ENCODE peak calls at places on chromosomes 16 and 17, in nine cellular contexts. One of them, this sample, is unnamed.

GRCh38 chr17:38579934-38580333 is 25.8 kb downstream of the SRCIN1 start:
- DNase-seq in endothelial cell: peak
- DNase-seq in stimulated activated CD4-positive, alpha-beta T cell treated with anti-CD3 and anti-CD28 coated beads, TNF-alpha, amount 100 ng/mL, for 24 hours: no peak
- DNase-seq in GM19239: no peak
- DNase-seq in activated CD8-positive, alpha-beta memory T cell treated with anti-CD3 and anti-CD28 coated beads for 1 hour: no peak
- DNase-seq in NCI-H1048: no peak
- DNase-seq in ovary: no peak
- DNase-seq in heart left ventricle: peak
- DNase-seq in HEK293T: peak
- DNase-seq in this sample: no peak

GRCh38 chr17:66941249-66941648 is 23.3 kb upstream of the CACNG4 start:
- DNase-seq in endothelial cell: no peak
- DNase-seq in stimulated activated CD4-positive, alpha-beta T cell treated with anti-CD3 and anti-CD28 coated beads, TNF-alpha, amount 100 ng/mL, for 24 hours: no peak
- DNase-seq in GM19239: no peak
- DNase-seq in activated CD8-positive, alpha-beta memory T cell treated with anti-CD3 and anti-CD28 coated beads for 1 hour: no peak
- DNase-seq in NCI-H1048: no peak
- DNase-seq in ovary: no peak
- DNase-seq in heart left ventricle: no peak
- DNase-seq in HEK293T: no peak
- DNase-seq in this sample: no peak

GRCh38 chr17:47821031-47821423 is 567 bp downstream of the OSBPL7 start:
- DNase-seq in endothelial cell: no peak
- DNase-seq in stimulated activated CD4-positive, alpha-beta T cell treated with anti-CD3 and anti-CD28 coated beads, TNF-alpha, amount 100 ng/mL, for 24 hours: no peak
- DNase-seq in GM19239: no peak
- DNase-seq in activated CD8-positive, alpha-beta memory T cell treated with anti-CD3 and anti-CD28 coated beads for 1 hour: no peak
- DNase-seq in NCI-H1048: no peak
- DNase-seq in ovary: no peak
- DNase-seq in heart left ventricle: no peak
- DNase-seq in HEK293T: no peak
- DNase-seq in this sample: no peak

GRCh38 chr16:57807252-57807967 is 5.1 kb upstream of the KIFC3 start:
- DNase-seq in endothelial cell: no peak
- DNase-seq in stimulated activated CD4-positive, alpha-beta T cell treated with anti-CD3 and anti-CD28 coated beads, TNF-alpha, amount 100 ng/mL, for 24 hours: no peak
- DNase-seq in GM19239: no peak
- DNase-seq in activated CD8-positive, alpha-beta memory T cell treated with anti-CD3 and anti-CD28 coated beads for 1 hour: no peak
- DNase-seq in NCI-H1048: no peak
- DNase-seq in ovary: peak
- DNase-seq in heart left ventricle: no peak
- DNase-seq in HEK293T: no peak
- DNase-seq in this sample: no peak

GRCh38 chr17:17165666-17166308 is 40.3 kb downstream of the PLD6 start:
- DNase-seq in endothelial cell: no peak
- DNase-seq in stimulated activated CD4-positive, alpha-beta T cell treated with anti-CD3 and anti-CD28 coated beads, TNF-alpha, amount 100 ng/mL, for 24 hours: no peak
- DNase-seq in GM19239: no peak
- DNase-seq in activated CD8-positive, alpha-beta memory T cell treated with anti-CD3 and anti-CD28 coated beads for 1 hour: no peak
- DNase-seq in NCI-H1048: no peak
- DNase-seq in ovary: no peak
- DNase-seq in heart left ventricle: no peak
- DNase-seq in HEK293T: no peak
- DNase-seq in this sample: no peak

GRCh38 chr16:72162105-72162680 is 9.8 kb downstream of the PMFBP1 start:
- DNase-seq in endothelial cell: no peak
- DNase-seq in stimulated activated CD4-positive, alpha-beta T cell treated with anti-CD3 and anti-CD28 coated beads, TNF-alpha, amount 100 ng/mL, for 24 hours: no peak
- DNase-seq in GM19239: no peak
- DNase-seq in activated CD8-positive, alpha-beta memory T cell treated with anti-CD3 and anti-CD28 coated beads for 1 hour: no peak
- DNase-seq in NCI-H1048: no peak
- DNase-seq in ovary: no peak
- DNase-seq in heart left ventricle: no peak
- DNase-seq in HEK293T: no peak
- DNase-seq in this sample: no peak

GRCh38 chr17:81331527-81332043 is 36.5 kb upstream of the SLC38A10 start:
- DNase-seq in endothelial cell: no peak
- DNase-seq in stimulated activated CD4-positive, alpha-beta T cell treated with anti-CD3 and anti-CD28 coated beads, TNF-alpha, amount 100 ng/mL, for 24 hours: no peak
- DNase-seq in GM19239: no peak
- DNase-seq in activated CD8-positive, alpha-beta memory T cell treated with anti-CD3 and anti-CD28 coated beads for 1 hour: no peak
- DNase-seq in NCI-H1048: no peak
- DNase-seq in ovary: no peak
- DNase-seq in heart left ventricle: no peak
- DNase-seq in HEK293T: no peak
- DNase-seq in this sample: no peak

GRCh38 chr16:30113031-30113710 is at the start of gene GDPD3:
- DNase-seq in endothelial cell: no peak
- DNase-seq in stimulated activated CD4-positive, alpha-beta T cell treated with anti-CD3 and anti-CD28 coated beads, TNF-alpha, amount 100 ng/mL, for 24 hours: no peak
- DNase-seq in GM19239: no peak
- DNase-seq in activated CD8-positive, alpha-beta memory T cell treated with anti-CD3 and anti-CD28 coated beads for 1 hour: no peak
- DNase-seq in NCI-H1048: no peak
- DNase-seq in ovary: no peak
- DNase-seq in heart left ventricle: peak
- DNase-seq in HEK293T: no peak
- DNase-seq in this sample: no peak

GRCh38 chr17:70295732-70296131 is 126.4 kb downstream of the KCNJ2 start:
- DNase-seq in endothelial cell: no peak
- DNase-seq in stimulated activated CD4-positive, alpha-beta T cell treated with anti-CD3 and anti-CD28 coated beads, TNF-alpha, amount 100 ng/mL, for 24 hours: no peak
- DNase-seq in GM19239: no peak
- DNase-seq in activated CD8-positive, alpha-beta memory T cell treated with anti-CD3 and anti-CD28 coated beads for 1 hour: no peak
- DNase-seq in NCI-H1048: no peak
- DNase-seq in ovary: no peak
- DNase-seq in heart left ventricle: peak
- DNase-seq in HEK293T: no peak
- DNase-seq in this sample: no peak

GRCh38 chr17:54933921-54934320 is 33.3 kb downstream of the TOM1L1 start:
- DNase-seq in endothelial cell: no peak
- DNase-seq in stimulated activated CD4-positive, alpha-beta T cell treated with anti-CD3 and anti-CD28 coated beads, TNF-alpha, amount 100 ng/mL, for 24 hours: no peak
- DNase-seq in GM19239: no peak
- DNase-seq in activated CD8-positive, alpha-beta memory T cell treated with anti-CD3 and anti-CD28 coated beads for 1 hour: no peak
- DNase-seq in NCI-H1048: no peak
- DNase-seq in ovary: no peak
- DNase-seq in heart left ventricle: no peak
- DNase-seq in HEK293T: no peak
- DNase-seq in this sample: no peak

GRCh38 chr17:73050797-73051196 is 41.7 kb downstream of the SLC39A11 start:
- DNase-seq in endothelial cell: no peak
- DNase-seq in stimulated activated CD4-positive, alpha-beta T cell treated with anti-CD3 and anti-CD28 coated beads, TNF-alpha, amount 100 ng/mL, for 24 hours: no peak
- DNase-seq in GM19239: no peak
- DNase-seq in activated CD8-positive, alpha-beta memory T cell treated with anti-CD3 and anti-CD28 coated beads for 1 hour: no peak
- DNase-seq in NCI-H1048: no peak
- DNase-seq in ovary: no peak
- DNase-seq in heart left ventricle: no peak
- DNase-seq in HEK293T: no peak
- DNase-seq in this sample: no peak

GRCh38 chr17:225551-225950 is 44.1 kb upstream of the DOC2B start:
- DNase-seq in endothelial cell: no peak
- DNase-seq in stimulated activated CD4-positive, alpha-beta T cell treated with anti-CD3 and anti-CD28 coated beads, TNF-alpha, amount 100 ng/mL, for 24 hours: no peak
- DNase-seq in GM19239: no peak
- DNase-seq in activated CD8-positive, alpha-beta memory T cell treated with anti-CD3 and anti-CD28 coated beads for 1 hour: no peak
- DNase-seq in NCI-H1048: no peak
- DNase-seq in ovary: peak
- DNase-seq in heart left ventricle: no peak
- DNase-seq in HEK293T: no peak
- DNase-seq in this sample: no peak

GRCh38 chr17:82983510-82984248 is 95.7 kb upstream of the METRNL start:
- DNase-seq in endothelial cell: no peak
- DNase-seq in stimulated activated CD4-positive, alpha-beta T cell treated with anti-CD3 and anti-CD28 coated beads, TNF-alpha, amount 100 ng/mL, for 24 hours: no peak
- DNase-seq in GM19239: no peak
- DNase-seq in activated CD8-positive, alpha-beta memory T cell treated with anti-CD3 and anti-CD28 coated beads for 1 hour: no peak
- DNase-seq in NCI-H1048: no peak
- DNase-seq in ovary: no peak
- DNase-seq in heart left ventricle: no peak
- DNase-seq in HEK293T: no peak
- DNase-seq in this sample: no peak

GRCh38 chr16:56995136-56995805 is 5.9 kb downstream of the NLRC5 start:
- DNase-seq in endothelial cell: no peak
- DNase-seq in stimulated activated CD4-positive, alpha-beta T cell treated with anti-CD3 and anti-CD28 coated beads, TNF-alpha, amount 100 ng/mL, for 24 hours: no peak
- DNase-seq in GM19239: no peak
- DNase-seq in activated CD8-positive, alpha-beta memory T cell treated with anti-CD3 and anti-CD28 coated beads for 1 hour: no peak
- DNase-seq in NCI-H1048: no peak
- DNase-seq in ovary: no peak
- DNase-seq in heart left ventricle: no peak
- DNase-seq in HEK293T: no peak
- DNase-seq in this sample: no peak

GRCh38 chr17:8997994-8998628 is 23.2 kb upstream of the NTN1 start:
- DNase-seq in endothelial cell: peak
- DNase-seq in stimulated activated CD4-positive, alpha-beta T cell treated with anti-CD3 and anti-CD28 coated beads, TNF-alpha, amount 100 ng/mL, for 24 hours: peak
- DNase-seq in GM19239: peak
- DNase-seq in activated CD8-positive, alpha-beta memory T cell treated with anti-CD3 and anti-CD28 coated beads for 1 hour: peak
- DNase-seq in NCI-H1048: peak
- DNase-seq in ovary: no peak
- DNase-seq in heart left ventricle: peak
- DNase-seq in HEK293T: peak
- DNase-seq in this sample: peak

GRCh38 chr16:64311241-64311640 is 810.6 kb downstream of the CDH11 start:
- DNase-seq in endothelial cell: no peak
- DNase-seq in stimulated activated CD4-positive, alpha-beta T cell treated with anti-CD3 and anti-CD28 coated beads, TNF-alpha, amount 100 ng/mL, for 24 hours: no peak
- DNase-seq in GM19239: no peak
- DNase-seq in activated CD8-positive, alpha-beta memory T cell treated with anti-CD3 and anti-CD28 coated beads for 1 hour: no peak
- DNase-seq in NCI-H1048: no peak
- DNase-seq in ovary: no peak
- DNase-seq in heart left ventricle: no peak
- DNase-seq in HEK293T: no peak
- DNase-seq in this sample: no peak

GRCh38 chr16:80040814-80041213 is 440.3 kb upstream of the MAF start:
- DNase-seq in endothelial cell: no peak
- DNase-seq in stimulated activated CD4-positive, alpha-beta T cell treated with anti-CD3 and anti-CD28 coated beads, TNF-alpha, amount 100 ng/mL, for 24 hours: no peak
- DNase-seq in GM19239: no peak
- DNase-seq in activated CD8-positive, alpha-beta memory T cell treated with anti-CD3 and anti-CD28 coated beads for 1 hour: no peak
- DNase-seq in NCI-H1048: no peak
- DNase-seq in ovary: no peak
- DNase-seq in heart left ventricle: no peak
- DNase-seq in HEK293T: no peak
- DNase-seq in this sample: no peak

GRCh38 chr16:1532081-1532760 is 1.2 kb upstream of the TMEM204 start:
- DNase-seq in endothelial cell: no peak
- DNase-seq in stimulated activated CD4-positive, alpha-beta T cell treated with anti-CD3 and anti-CD28 coated beads, TNF-alpha, amount 100 ng/mL, for 24 hours: no peak
- DNase-seq in GM19239: no peak
- DNase-seq in activated CD8-positive, alpha-beta memory T cell treated with anti-CD3 and anti-CD28 coated beads for 1 hour: no peak
- DNase-seq in NCI-H1048: no peak
- DNase-seq in ovary: peak
- DNase-seq in heart left ventricle: peak
- DNase-seq in HEK293T: no peak
- DNase-seq in this sample: no peak

GRCh38 chr16:24729967-24730815 is 740 bp downstream of the TNRC6A start:
- DNase-seq in endothelial cell: peak
- DNase-seq in stimulated activated CD4-positive, alpha-beta T cell treated with anti-CD3 and anti-CD28 coated beads, TNF-alpha, amount 100 ng/mL, for 24 hours: no peak
- DNase-seq in GM19239: peak
- DNase-seq in activated CD8-positive, alpha-beta memory T cell treated with anti-CD3 and anti-CD28 coated beads for 1 hour: no peak
- DNase-seq in NCI-H1048: no peak
- DNase-seq in ovary: peak
- DNase-seq in heart left ventricle: peak
- DNase-seq in HEK293T: peak
- DNase-seq in this sample: peak

GRCh38 chr17:50139950-50140885 is 10.3 kb upstream of the SAMD14 start:
- DNase-seq in endothelial cell: peak
- DNase-seq in stimulated activated CD4-positive, alpha-beta T cell treated with anti-CD3 and anti-CD28 coated beads, TNF-alpha, amount 100 ng/mL, for 24 hours: peak
- DNase-seq in GM19239: peak
- DNase-seq in activated CD8-positive, alpha-beta memory T cell treated with anti-CD3 and anti-CD28 coated beads for 1 hour: peak
- DNase-seq in NCI-H1048: no peak
- DNase-seq in ovary: peak
- DNase-seq in heart left ventricle: peak
- DNase-seq in HEK293T: peak
- DNase-seq in this sample: peak

GRCh38 chr17:61846976-61847375 is 16.4 kb downstream of the BRIP1 start:
- DNase-seq in endothelial cell: no peak
- DNase-seq in stimulated activated CD4-positive, alpha-beta T cell treated with anti-CD3 and anti-CD28 coated beads, TNF-alpha, amount 100 ng/mL, for 24 hours: no peak
- DNase-seq in GM19239: no peak
- DNase-seq in activated CD8-positive, alpha-beta memory T cell treated with anti-CD3 and anti-CD28 coated beads for 1 hour: no peak
- DNase-seq in NCI-H1048: no peak
- DNase-seq in ovary: no peak
- DNase-seq in heart left ventricle: no peak
- DNase-seq in HEK293T: no peak
- DNase-seq in this sample: no peak

GRCh38 chr17:42673885-42674754 is 2.7 kb downstream of the PLEKHH3 start:
- DNase-seq in endothelial cell: peak
- DNase-seq in stimulated activated CD4-positive, alpha-beta T cell treated with anti-CD3 and anti-CD28 coated beads, TNF-alpha, amount 100 ng/mL, for 24 hours: no peak
- DNase-seq in GM19239: peak
- DNase-seq in activated CD8-positive, alpha-beta memory T cell treated with anti-CD3 and anti-CD28 coated beads for 1 hour: no peak
- DNase-seq in NCI-H1048: no peak
- DNase-seq in ovary: peak
- DNase-seq in heart left ventricle: peak
- DNase-seq in HEK293T: peak
- DNase-seq in this sample: no peak

GRCh38 chr17:4576729-4577322 is 7.5 kb upstream of the SMTNL2 start:
- DNase-seq in endothelial cell: no peak
- DNase-seq in stimulated activated CD4-positive, alpha-beta T cell treated with anti-CD3 and anti-CD28 coated beads, TNF-alpha, amount 100 ng/mL, for 24 hours: no peak
- DNase-seq in GM19239: no peak
- DNase-seq in activated CD8-positive, alpha-beta memory T cell treated with anti-CD3 and anti-CD28 coated beads for 1 hour: no peak
- DNase-seq in NCI-H1048: no peak
- DNase-seq in ovary: no peak
- DNase-seq in heart left ventricle: no peak
- DNase-seq in HEK293T: no peak
- DNase-seq in this sample: no peak

GRCh38 chr16:84982434-84982833 is 28.9 kb downstream of the ZDHHC7 start:
- DNase-seq in endothelial cell: no peak
- DNase-seq in stimulated activated CD4-positive, alpha-beta T cell treated with anti-CD3 and anti-CD28 coated beads, TNF-alpha, amount 100 ng/mL, for 24 hours: no peak
- DNase-seq in GM19239: no peak
- DNase-seq in activated CD8-positive, alpha-beta memory T cell treated with anti-CD3 and anti-CD28 coated beads for 1 hour: no peak
- DNase-seq in NCI-H1048: no peak
- DNase-seq in ovary: no peak
- DNase-seq in heart left ventricle: peak
- DNase-seq in HEK293T: no peak
- DNase-seq in this sample: no peak

GRCh38 chr16:12188674-12189249 is 212.2 kb downstream of the SNX29 start:
- DNase-seq in endothelial cell: no peak
- DNase-seq in stimulated activated CD4-positive, alpha-beta T cell treated with anti-CD3 and anti-CD28 coated beads, TNF-alpha, amount 100 ng/mL, for 24 hours: no peak
- DNase-seq in GM19239: no peak
- DNase-seq in activated CD8-positive, alpha-beta memory T cell treated with anti-CD3 and anti-CD28 coated beads for 1 hour: no peak
- DNase-seq in NCI-H1048: no peak
- DNase-seq in ovary: no peak
- DNase-seq in heart left ventricle: no peak
- DNase-seq in HEK293T: no peak
- DNase-seq in this sample: no peak

GRCh38 chr17:61766520-61766919 is 96.8 kb downstream of the BRIP1 start:
- DNase-seq in endothelial cell: no peak
- DNase-seq in stimulated activated CD4-positive, alpha-beta T cell treated with anti-CD3 and anti-CD28 coated beads, TNF-alpha, amount 100 ng/mL, for 24 hours: no peak
- DNase-seq in GM19239: no peak
- DNase-seq in activated CD8-positive, alpha-beta memory T cell treated with anti-CD3 and anti-CD28 coated beads for 1 hour: no peak
- DNase-seq in NCI-H1048: no peak
- DNase-seq in ovary: no peak
- DNase-seq in heart left ventricle: no peak
- DNase-seq in HEK293T: no peak
- DNase-seq in this sample: no peak

GRCh38 chr17:20263595-20263994 is 203.7 kb downstream of the LGALS9B start:
- DNase-seq in endothelial cell: no peak
- DNase-seq in stimulated activated CD4-positive, alpha-beta T cell treated with anti-CD3 and anti-CD28 coated beads, TNF-alpha, amount 100 ng/mL, for 24 hours: no peak
- DNase-seq in GM19239: no peak
- DNase-seq in activated CD8-positive, alpha-beta memory T cell treated with anti-CD3 and anti-CD28 coated beads for 1 hour: no peak
- DNase-seq in NCI-H1048: no peak
- DNase-seq in ovary: no peak
- DNase-seq in heart left ventricle: no peak
- DNase-seq in HEK293T: no peak
- DNase-seq in this sample: no peak

GRCh38 chr17:57899822-57900221 is 50.0 kb upstream of the MRPS23 start:
- DNase-seq in endothelial cell: no peak
- DNase-seq in stimulated activated CD4-positive, alpha-beta T cell treated with anti-CD3 and anti-CD28 coated beads, TNF-alpha, amount 100 ng/mL, for 24 hours: no peak
- DNase-seq in GM19239: no peak
- DNase-seq in activated CD8-positive, alpha-beta memory T cell treated with anti-CD3 and anti-CD28 coated beads for 1 hour: no peak
- DNase-seq in NCI-H1048: no peak
- DNase-seq in ovary: no peak
- DNase-seq in heart left ventricle: peak
- DNase-seq in HEK293T: no peak
- DNase-seq in this sample: no peak

GRCh38 chr17:73256220-73256619 is 5.5 kb downstream of the CPSF4L start:
- DNase-seq in endothelial cell: no peak
- DNase-seq in stimulated activated CD4-positive, alpha-beta T cell treated with anti-CD3 and anti-CD28 coated beads, TNF-alpha, amount 100 ng/mL, for 24 hours: no peak
- DNase-seq in GM19239: no peak
- DNase-seq in activated CD8-positive, alpha-beta memory T cell treated with anti-CD3 and anti-CD28 coated beads for 1 hour: no peak
- DNase-seq in NCI-H1048: no peak
- DNase-seq in ovary: no peak
- DNase-seq in heart left ventricle: no peak
- DNase-seq in HEK293T: no peak
- DNase-seq in this sample: no peak

GRCh38 chr17:6910987-6911603 is 79.6 kb upstream of the TEKT1 start:
- DNase-seq in endothelial cell: no peak
- DNase-seq in stimulated activated CD4-positive, alpha-beta T cell treated with anti-CD3 and anti-CD28 coated beads, TNF-alpha, amount 100 ng/mL, for 24 hours: no peak
- DNase-seq in GM19239: no peak
- DNase-seq in activated CD8-positive, alpha-beta memory T cell treated with anti-CD3 and anti-CD28 coated beads for 1 hour: no peak
- DNase-seq in NCI-H1048: no peak
- DNase-seq in ovary: no peak
- DNase-seq in heart left ventricle: no peak
- DNase-seq in HEK293T: no peak
- DNase-seq in this sample: no peak

GRCh38 chr16:743794-744500 is 3.1 kb upstream of the CIAO3 start:
- DNase-seq in endothelial cell: no peak
- DNase-seq in stimulated activated CD4-positive, alpha-beta T cell treated with anti-CD3 and anti-CD28 coated beads, TNF-alpha, amount 100 ng/mL, for 24 hours: no peak
- DNase-seq in GM19239: no peak
- DNase-seq in activated CD8-positive, alpha-beta memory T cell treated with anti-CD3 and anti-CD28 coated beads for 1 hour: no peak
- DNase-seq in NCI-H1048: no peak
- DNase-seq in ovary: no peak
- DNase-seq in heart left ventricle: no peak
- DNase-seq in HEK293T: no peak
- DNase-seq in this sample: no peak